ENCODE peak calls at places on chromosomes 7 and 10, in five cellular contexts. S is CD4-positive, CD25-positive, alpha-beta regulatory T cell; H is neural progenitor cell; P is HCT116; I is iPS DF 6.9. B is an unnamed sample.
A peak's percentile ranks its signal among the peaks of the same experiment; 100 is the strongest.

GRCh38 chr7:128785738-128786137 is 6.0 kb upstream of the CCDC136 start:
- DNase-seq in S (no peak), I (no peak), H (no peak), P (no peak), B (no peak)

GRCh38 chr10:58662314-58662713 is 149.6 kb downstream of the BICC1 start:
- DNase-seq in H (no peak), S (no peak), P (no peak), I (no peak), B (no peak)

GRCh38 chr7:84701524-84702306 is 485.1 kb downstream of the SEMA3D start:
- DNase-seq in S (no peak), P (peak; percentile 94), H (peak; percentile 22), I (no peak), B (no peak)

GRCh38 chr7:22278660-22279059 is 78.3 kb downstream of the RAPGEF5 start:
- DNase-seq in P (no peak), I (no peak), S (no peak), H (no peak), B (no peak)

GRCh38 chr7:27167916-27168264 is 2.6 kb upstream of the HOXA9 start:
- DNase-seq in H (no peak), S (no peak), P (no peak), I (no peak), B (no peak)

GRCh38 chr10:53052765-53053164 is 280.2 kb upstream of the MBL2 start:
- DNase-seq in P (no peak), I (no peak), S (no peak), H (no peak), B (no peak)

GRCh38 chr7:72441791-72442190 is 29.7 kb upstream of the CALN1 start:
- DNase-seq in H (no peak), I (no peak), P (no peak), S (no peak), B (no peak)

GRCh38 chr10:132264966-132265877 is 42.5 kb downstream of the STK32C start:
- DNase-seq in I (no peak), H (peak; percentile 31), S (no peak), P (no peak), B (no peak)

GRCh38 chr10:92123031-92123450 is 167.8 kb downstream of the CPEB3 start:
- DNase-seq in P (no peak), H (no peak), S (no peak), I (no peak), B (no peak)

GRCh38 chr7:100693312-100694195 is 496 bp downstream of the GIGYF1 start:
- DNase-seq in I (no peak), S (no peak), P (no peak), H (peak; percentile 78), B (no peak)

GRCh38 chr10:48456361-48456804 is 148.5 kb downstream of the ARHGAP22 start:
- DNase-seq in I (no peak), S (no peak), P (no peak), H (no peak), B (no peak)

GRCh38 chr10:74293686-74294365 is 142.8 kb downstream of the ADK start:
- DNase-seq in H (no peak), P (no peak), S (no peak), I (no peak), B (no peak)

GRCh38 chr10:91891285-91892001 is 17.8 kb downstream of the FGFBP3 start:
- DNase-seq in P (no peak), S (no peak), I (no peak), H (no peak), B (no peak)

GRCh38 chr10:110681023-110681681 is 37.0 kb downstream of the RBM20 start:
- DNase-seq in S (peak; percentile 26), P (peak; percentile 22), H (peak; percentile 82), I (peak; percentile 43), B (no peak)

GRCh38 chr7:82194011-82194410 is 249.6 kb downstream of the CACNA2D1 start:
- DNase-seq in P (no peak), H (no peak), I (no peak), S (no peak), B (no peak)

GRCh38 chr7:158458716-158459282 is 128.8 kb downstream of the PTPRN2 start:
- DNase-seq in I (no peak), H (no peak), P (no peak), S (no peak), B (no peak)

GRCh38 chr10:112027881-112028280 is 155.7 kb downstream of the GPAM start:
- DNase-seq in P (no peak), H (no peak), I (no peak), S (no peak), B (no peak)

GRCh38 chr10:5288359-5288758 is 76.4 kb upstream of the UCN3 start:
- DNase-seq in P (no peak), H (no peak), S (no peak), I (no peak), B (no peak)

GRCh38 chr10:5297466-5297865 is 67.3 kb upstream of the UCN3 start:
- DNase-seq in P (no peak), S (peak; percentile 91), H (no peak), I (no peak), B (no peak)

GRCh38 chr10:5292196-5292735 is 72.5 kb upstream of the UCN3 start:
- DNase-seq in H (no peak), S (peak; percentile 92), P (no peak), I (no peak), B (no peak)

GRCh38 chr10:5293691-5294550 is 70.8 kb upstream of the UCN3 start:
- DNase-seq in S (peak; percentile 84), H (peak; percentile 91), P (peak; percentile 54), I (peak; percentile 83), B (peak; percentile 80)

DNA sequence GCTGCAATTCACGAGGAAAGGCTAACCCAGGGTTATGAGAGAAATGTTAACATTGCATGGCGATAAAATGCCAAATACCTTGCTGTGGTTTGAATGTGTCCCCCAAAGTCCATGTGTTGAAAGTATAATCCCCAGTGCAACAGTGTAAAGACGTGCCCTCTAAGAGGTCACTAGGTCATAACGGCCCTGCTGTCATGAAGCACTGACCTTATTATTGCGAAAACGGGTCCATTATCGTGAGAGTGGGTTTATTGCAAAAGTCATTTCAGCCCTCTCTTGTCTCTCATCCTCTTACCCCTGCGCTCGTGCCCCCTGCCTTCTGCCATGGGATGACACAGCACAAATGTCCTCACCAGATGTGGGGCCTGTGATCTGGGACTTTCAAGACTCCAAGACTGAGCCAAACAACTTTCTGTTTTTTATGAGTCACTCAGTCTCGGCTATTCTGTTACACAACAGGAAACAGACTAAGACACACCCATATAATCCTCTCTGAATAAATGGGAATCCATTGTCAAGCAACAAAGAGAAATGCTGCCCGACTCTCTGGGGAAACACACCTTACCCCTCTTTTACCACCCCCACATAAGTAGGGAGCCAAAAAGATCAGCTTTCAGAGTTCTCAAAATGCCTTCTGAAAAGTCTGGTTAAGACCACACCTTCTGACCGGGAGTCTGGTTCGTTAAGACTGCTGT is 73.1 kb upstream of the UCN3 start:
- DNase-seq in H (peak; percentile 17), I (no peak), P (peak; percentile 31), S (peak; percentile 92), B (no peak)
- H3K4me3 ChIP-seq in H (no peak overlapping the region), I (no peak overlapping the region), P (no peak overlapping the region), S (peak overlapping the region; percentile 85), B (no peak overlapping the region)

GRCh38 chr10:26737730-26738129 is 40.2 kb downstream of the PDSS1 start:
- DNase-seq in S (peak; percentile 70), P (no peak), H (no peak), I (no peak), B (no peak)
- H3K36me3 ChIP-seq in S (peaks cover 10% of the 10 kb centered on the region), P (peaks cover 39% of the 10 kb centered on the region), H (no peaks in the 10 kb centered on the region), I (peaks cover 15% of the 10 kb centered on the region), B (peaks cover 93% of the 10 kb centered on the region)

GRCh38 chr10:117137911-117138642 is at the start of gene VAX1:
- DNase-seq in P (no peak), I (no peak), S (no peak), H (peak; percentile 76), B (no peak)
- H3K4me3 ChIP-seq in P (no peak within 1 kb of the TSS), I (peak within 1 kb of the TSS; percentile 14), S (no peak within 1 kb of the TSS), H (peak within 1 kb of the TSS; percentile 60), B (peak within 1 kb of the TSS; percentile 46)

GRCh38 chr7:47170516-47170915 is 411.4 kb downstream of the TNS3 start:
- DNase-seq in I (no peak), H (no peak), S (no peak), P (no peak), B (no peak)
- H3K36me3 ChIP-seq in I (no peaks in the 10 kb centered on the region), H (no peaks in the 10 kb centered on the region), S (no peaks in the 10 kb centered on the region), P (no peaks in the 10 kb centered on the region), B (no peaks in the 10 kb centered on the region)

DNA sequence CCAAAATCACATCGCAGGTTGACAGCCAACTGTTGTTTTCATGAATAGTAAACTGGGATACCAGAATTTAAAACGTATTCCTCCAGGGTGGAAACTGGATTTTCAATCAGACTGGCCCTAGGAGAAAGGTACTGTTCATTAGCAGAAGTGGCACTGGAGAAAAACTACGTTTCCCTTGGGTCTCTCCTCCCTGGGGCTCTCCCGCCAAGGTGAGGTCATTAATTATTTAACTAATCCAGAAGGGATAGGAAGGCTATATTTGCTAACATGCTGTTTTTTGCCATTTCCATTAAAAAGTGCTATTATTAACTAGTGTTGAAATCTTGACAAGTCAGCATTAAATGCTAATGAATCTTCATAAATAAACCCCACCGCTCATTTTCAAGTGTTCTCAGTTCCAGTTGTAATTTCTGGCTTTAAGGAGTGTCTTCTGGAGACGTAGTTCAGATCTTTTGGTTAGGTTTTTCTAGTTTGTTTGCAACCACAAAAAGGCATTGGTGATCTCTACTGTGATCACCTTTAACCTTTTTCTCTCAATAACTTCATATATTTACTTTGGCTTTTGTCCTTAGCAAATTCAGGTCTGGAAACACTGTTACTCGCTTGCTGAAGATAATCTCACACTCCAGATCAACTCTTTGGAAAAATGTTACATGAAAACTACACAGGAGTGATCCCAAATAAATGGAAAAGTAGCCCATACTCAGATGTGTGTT is 25.0 kb downstream of the RHEB start:
- DNase-seq in S (no peak), I (no peak), P (no peak), H (no peak), B (no peak)
- H3K4me3 ChIP-seq in S (no peak overlapping the region), I (no peak overlapping the region), P (no peak overlapping the region), H (no peak overlapping the region), B (no peak overlapping the region)

GRCh38 chr7:69508736-69509135 is 89.5 kb upstream of the AUTS2 start:
- DNase-seq in S (no peak), I (no peak), P (no peak), H (no peak), B (no peak)

GRCh38 chr7:69504733-69505132 is 93.5 kb upstream of the AUTS2 start:
- DNase-seq in H (no peak), I (no peak), P (no peak), S (no peak), B (no peak)

GRCh38 chr7:69510114-69510513 is 88.2 kb upstream of the AUTS2 start:
- DNase-seq in I (no peak), P (no peak), S (no peak), H (no peak), B (no peak)
- H3K36me3 ChIP-seq in I (no peaks in the 10 kb centered on the region), P (no peaks in the 10 kb centered on the region), S (no peaks in the 10 kb centered on the region), H (no peaks in the 10 kb centered on the region), B (no peaks in the 10 kb centered on the region)

DNA sequence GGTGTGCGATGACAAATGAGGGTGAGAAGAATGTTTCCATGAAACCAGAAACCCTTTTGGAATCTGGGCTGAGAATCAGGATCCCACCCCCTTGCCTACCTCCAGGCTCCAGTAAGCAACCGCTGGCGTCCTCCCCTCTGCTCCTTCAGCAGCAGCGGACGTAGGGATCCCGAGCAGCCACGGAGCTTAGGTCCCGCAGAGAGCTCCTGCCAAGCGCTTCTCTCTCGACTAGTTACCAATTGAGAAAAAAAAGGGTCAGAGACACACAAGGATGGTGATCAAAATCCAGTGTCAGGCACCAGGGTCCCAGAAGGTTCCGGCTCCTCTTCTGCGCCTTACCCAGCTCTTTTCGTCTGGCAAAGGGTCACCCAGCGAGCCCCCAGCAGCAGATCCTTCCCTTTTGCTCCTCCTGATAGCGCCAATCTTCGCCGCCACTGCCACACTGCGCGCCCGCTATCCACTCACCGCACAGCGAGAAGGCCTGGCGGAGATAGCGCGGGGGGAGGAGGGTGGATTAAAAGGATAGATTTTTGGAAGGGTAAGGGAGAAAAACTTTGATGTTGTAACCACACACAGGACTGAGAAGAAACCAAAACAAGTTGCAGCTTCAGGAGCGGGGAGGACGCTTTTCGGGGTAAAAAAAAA is 733.4 kb downstream of the ZWINT start:
- DNase-seq in S (no peak), I (no peak), P (no peak), H (peak; percentile 66), B (no peak)
- H3K4me3 ChIP-seq in S (no peak overlapping the region), I (peak overlapping the region; percentile 63), P (no peak overlapping the region), H (peak overlapping the region; percentile 65), B (peak overlapping the region; percentile 51)

B was measured in NT2/D1.